ENCODE peak calls at places on chromosomes 6 and 20, in five cellular contexts. One of them, this sample, is unnamed.

GRCh38 chr6:159092631-159093030 is 47.8 kb upstream of the TAGAP start:
- DNase-seq in iPS-NIHi11: no peak
- DNase-seq in NCI-H460: no peak
- DNase-seq in stimulated activated CD4-positive, alpha-beta T cell treated with anti-CD3 and anti-CD28 coated beads, Interleukin-15, amount 100 ng/mL, for 1 hour: no peak
- DNase-seq in pancreas: no peak
- DNase-seq in this sample: no peak

GRCh38 chr6:25652007-25652515 is at the start of gene SCGN:
- DNase-seq in stimulated activated CD4-positive, alpha-beta T cell treated with anti-CD3 and anti-CD28 coated beads, Interleukin-15, amount 100 ng/mL, for 1 hour: no peak
- DNase-seq in NCI-H460: peak; percentile 26
- DNase-seq in iPS-NIHi11: peak; percentile 88
- DNase-seq in pancreas: peak; percentile 58
- DNase-seq in this sample: peak; percentile 64

GRCh38 chr20:46056970-46057855 is 28.2 kb downstream of the SLC12A5 start:
- DNase-seq in NCI-H460: no peak
- DNase-seq in pancreas: no peak
- DNase-seq in iPS-NIHi11: peak; percentile 88
- DNase-seq in stimulated activated CD4-positive, alpha-beta T cell treated with anti-CD3 and anti-CD28 coated beads, Interleukin-15, amount 100 ng/mL, for 1 hour: no peak
- DNase-seq in this sample: no peak

GRCh38 chr20:17940447-17940971 is 28.1 kb downstream of the SNX5 start:
- DNase-seq in stimulated activated CD4-positive, alpha-beta T cell treated with anti-CD3 and anti-CD28 coated beads, Interleukin-15, amount 100 ng/mL, for 1 hour: no peak
- DNase-seq in pancreas: no peak
- DNase-seq in iPS-NIHi11: no peak
- DNase-seq in NCI-H460: no peak
- DNase-seq in this sample: no peak

GRCh38 chr6:115570326-115570725 is 490.4 kb downstream of the FRK start:
- DNase-seq in pancreas: no peak
- DNase-seq in stimulated activated CD4-positive, alpha-beta T cell treated with anti-CD3 and anti-CD28 coated beads, Interleukin-15, amount 100 ng/mL, for 1 hour: no peak
- DNase-seq in iPS-NIHi11: no peak
- DNase-seq in NCI-H460: no peak
- DNase-seq in this sample: peak; percentile 29

GRCh38 chr6:85464260-85464644 is 14.4 kb downstream of the NT5E start:
- DNase-seq in NCI-H460: peak; percentile 88
- DNase-seq in pancreas: no peak
- DNase-seq in stimulated activated CD4-positive, alpha-beta T cell treated with anti-CD3 and anti-CD28 coated beads, Interleukin-15, amount 100 ng/mL, for 1 hour: no peak
- DNase-seq in iPS-NIHi11: no peak
- DNase-seq in this sample: peak; percentile 88

GRCh38 chr20:47501117-47501482 is 587 bp upstream of the NCOA3 start:
- DNase-seq in iPS-NIHi11: no peak
- DNase-seq in stimulated activated CD4-positive, alpha-beta T cell treated with anti-CD3 and anti-CD28 coated beads, Interleukin-15, amount 100 ng/mL, for 1 hour: no peak
- DNase-seq in NCI-H460: peak; percentile 17
- DNase-seq in pancreas: no peak
- DNase-seq in this sample: no peak

GRCh38 chr6:1554241-1554880 is 55.4 kb upstream of the FOXC1 start:
- DNase-seq in NCI-H460: no peak
- DNase-seq in stimulated activated CD4-positive, alpha-beta T cell treated with anti-CD3 and anti-CD28 coated beads, Interleukin-15, amount 100 ng/mL, for 1 hour: no peak
- DNase-seq in pancreas: no peak
- DNase-seq in iPS-NIHi11: no peak
- DNase-seq in this sample: peak; percentile 28

GRCh38 chr6:138227316-138227781 is 9.1 kb upstream of the PBOV1 start:
- DNase-seq in stimulated activated CD4-positive, alpha-beta T cell treated with anti-CD3 and anti-CD28 coated beads, Interleukin-15, amount 100 ng/mL, for 1 hour: no peak
- DNase-seq in pancreas: peak; percentile 58
- DNase-seq in iPS-NIHi11: no peak
- DNase-seq in NCI-H460: no peak
- DNase-seq in this sample: no peak

GRCh38 chr6:119078449-119079287 is at the start of gene FAM184A:
- DNase-seq in pancreas: peak; percentile 64
- DNase-seq in NCI-H460: peak; percentile 17
- DNase-seq in stimulated activated CD4-positive, alpha-beta T cell treated with anti-CD3 and anti-CD28 coated beads, Interleukin-15, amount 100 ng/mL, for 1 hour: peak; percentile 41
- DNase-seq in iPS-NIHi11: peak; percentile 84
- DNase-seq in this sample: no peak

GRCh38 chr6:38603966-38604365 is 35.8 kb downstream of the BTBD9 start:
- DNase-seq in stimulated activated CD4-positive, alpha-beta T cell treated with anti-CD3 and anti-CD28 coated beads, Interleukin-15, amount 100 ng/mL, for 1 hour: no peak
- DNase-seq in NCI-H460: no peak
- DNase-seq in iPS-NIHi11: no peak
- DNase-seq in pancreas: no peak
- DNase-seq in this sample: no peak

GRCh38 chr6:110389689-110390382 is 25.5 kb downstream of the DDO start:
- DNase-seq in NCI-H460: no peak
- DNase-seq in pancreas: peak; percentile 11
- DNase-seq in stimulated activated CD4-positive, alpha-beta T cell treated with anti-CD3 and anti-CD28 coated beads, Interleukin-15, amount 100 ng/mL, for 1 hour: no peak
- DNase-seq in iPS-NIHi11: no peak
- DNase-seq in this sample: no peak

GRCh38 chr6:111769365-111770127 is 103.7 kb downstream of the FYN start:
- DNase-seq in iPS-NIHi11: no peak
- DNase-seq in NCI-H460: no peak
- DNase-seq in pancreas: no peak
- DNase-seq in stimulated activated CD4-positive, alpha-beta T cell treated with anti-CD3 and anti-CD28 coated beads, Interleukin-15, amount 100 ng/mL, for 1 hour: no peak
- DNase-seq in this sample: no peak

GRCh38 chr6:160005861-160006540 is 37.1 kb downstream of the IGF2R start:
- DNase-seq in pancreas: peak; percentile 24
- DNase-seq in iPS-NIHi11: peak; percentile 48
- DNase-seq in stimulated activated CD4-positive, alpha-beta T cell treated with anti-CD3 and anti-CD28 coated beads, Interleukin-15, amount 100 ng/mL, for 1 hour: no peak
- DNase-seq in NCI-H460: no peak
- DNase-seq in this sample: no peak

GRCh38 chr6:37074053-37074827 is 68.8 kb downstream of the FGD2 start:
- DNase-seq in pancreas: no peak
- DNase-seq in stimulated activated CD4-positive, alpha-beta T cell treated with anti-CD3 and anti-CD28 coated beads, Interleukin-15, amount 100 ng/mL, for 1 hour: no peak
- DNase-seq in NCI-H460: no peak
- DNase-seq in iPS-NIHi11: no peak
- DNase-seq in this sample: no peak

GRCh38 chr6:117387454-117387974 is 38.2 kb downstream of the ROS1 start:
- DNase-seq in NCI-H460: no peak
- DNase-seq in iPS-NIHi11: no peak
- DNase-seq in pancreas: no peak
- DNase-seq in stimulated activated CD4-positive, alpha-beta T cell treated with anti-CD3 and anti-CD28 coated beads, Interleukin-15, amount 100 ng/mL, for 1 hour: no peak
- DNase-seq in this sample: no peak

GRCh38 chr6:35499372-35499771 is 2.5 kb upstream of the TEAD3 start:
- DNase-seq in stimulated activated CD4-positive, alpha-beta T cell treated with anti-CD3 and anti-CD28 coated beads, Interleukin-15, amount 100 ng/mL, for 1 hour: no peak
- DNase-seq in NCI-H460: no peak
- DNase-seq in iPS-NIHi11: no peak
- DNase-seq in pancreas: no peak
- DNase-seq in this sample: no peak

GRCh38 chr20:46364670-46365482 is 41.5 kb downstream of the ELMO2 start:
- DNase-seq in pancreas: peak; percentile 53
- DNase-seq in NCI-H460: no peak
- DNase-seq in stimulated activated CD4-positive, alpha-beta T cell treated with anti-CD3 and anti-CD28 coated beads, Interleukin-15, amount 100 ng/mL, for 1 hour: no peak
- DNase-seq in iPS-NIHi11: no peak
- DNase-seq in this sample: no peak

GRCh38 chr6:53514677-53515076 is 30.2 kb downstream of the GCLC start:
- DNase-seq in pancreas: no peak
- DNase-seq in stimulated activated CD4-positive, alpha-beta T cell treated with anti-CD3 and anti-CD28 coated beads, Interleukin-15, amount 100 ng/mL, for 1 hour: no peak
- DNase-seq in iPS-NIHi11: no peak
- DNase-seq in NCI-H460: no peak
- DNase-seq in this sample: no peak

GRCh38 chr20:33604084-33604990 is 57.8 kb upstream of the C20orf144 start:
- DNase-seq in iPS-NIHi11: no peak
- DNase-seq in stimulated activated CD4-positive, alpha-beta T cell treated with anti-CD3 and anti-CD28 coated beads, Interleukin-15, amount 100 ng/mL, for 1 hour: no peak
- DNase-seq in NCI-H460: no peak
- DNase-seq in pancreas: no peak
- DNase-seq in this sample: no peak

GRCh38 chr6:53547166-53547814 is 2.4 kb upstream of the GCLC start:
- DNase-seq in pancreas: peak; percentile 39
- DNase-seq in NCI-H460: no peak
- DNase-seq in stimulated activated CD4-positive, alpha-beta T cell treated with anti-CD3 and anti-CD28 coated beads, Interleukin-15, amount 100 ng/mL, for 1 hour: no peak
- DNase-seq in iPS-NIHi11: no peak
- DNase-seq in this sample: no peak

GRCh38 chr20:21182832-21183563 is 57.1 kb downstream of the KIZ start:
- DNase-seq in iPS-NIHi11: no peak
- DNase-seq in NCI-H460: peak; percentile 54
- DNase-seq in stimulated activated CD4-positive, alpha-beta T cell treated with anti-CD3 and anti-CD28 coated beads, Interleukin-15, amount 100 ng/mL, for 1 hour: no peak
- DNase-seq in pancreas: no peak
- DNase-seq in this sample: peak; percentile 51

GRCh38 chr6:36777806-36778205 is 61.4 kb downstream of the CPNE5 start:
- DNase-seq in stimulated activated CD4-positive, alpha-beta T cell treated with anti-CD3 and anti-CD28 coated beads, Interleukin-15, amount 100 ng/mL, for 1 hour: no peak
- DNase-seq in pancreas: no peak
- DNase-seq in NCI-H460: no peak
- DNase-seq in iPS-NIHi11: no peak
- DNase-seq in this sample: no peak

GRCh38 chr6:35401514-35401913 is 50.6 kb upstream of the FANCE start:
- DNase-seq in iPS-NIHi11: no peak
- DNase-seq in NCI-H460: no peak
- DNase-seq in stimulated activated CD4-positive, alpha-beta T cell treated with anti-CD3 and anti-CD28 coated beads, Interleukin-15, amount 100 ng/mL, for 1 hour: no peak
- DNase-seq in pancreas: peak; percentile 63
- DNase-seq in this sample: no peak

GRCh38 chr6:75012018-75012417 is 193.8 kb downstream of the COL12A1 start:
- DNase-seq in NCI-H460: no peak
- DNase-seq in pancreas: no peak
- DNase-seq in stimulated activated CD4-positive, alpha-beta T cell treated with anti-CD3 and anti-CD28 coated beads, Interleukin-15, amount 100 ng/mL, for 1 hour: no peak
- DNase-seq in iPS-NIHi11: no peak
- DNase-seq in this sample: no peak

GRCh38 chr6:150766201-150766997 is 99.1 kb upstream of the MTHFD1L start:
- DNase-seq in NCI-H460: no peak
- DNase-seq in iPS-NIHi11: no peak
- DNase-seq in stimulated activated CD4-positive, alpha-beta T cell treated with anti-CD3 and anti-CD28 coated beads, Interleukin-15, amount 100 ng/mL, for 1 hour: no peak
- DNase-seq in pancreas: no peak
- DNase-seq in this sample: no peak

GRCh38 chr6:9523462-9523861 is 891.4 kb downstream of the TFAP2A start:
- DNase-seq in NCI-H460: no peak
- DNase-seq in pancreas: no peak
- DNase-seq in stimulated activated CD4-positive, alpha-beta T cell treated with anti-CD3 and anti-CD28 coated beads, Interleukin-15, amount 100 ng/mL, for 1 hour: no peak
- DNase-seq in iPS-NIHi11: no peak
- DNase-seq in this sample: no peak

GRCh38 chr6:98014791-98015201 is 731.8 kb upstream of the MMS22L start:
- DNase-seq in pancreas: no peak
- DNase-seq in NCI-H460: no peak
- DNase-seq in iPS-NIHi11: no peak
- DNase-seq in stimulated activated CD4-positive, alpha-beta T cell treated with anti-CD3 and anti-CD28 coated beads, Interleukin-15, amount 100 ng/mL, for 1 hour: no peak
- DNase-seq in this sample: no peak

GRCh38 chr20:44979090-44979621 is 12.8 kb downstream of the STK4 start:
- DNase-seq in iPS-NIHi11: no peak
- DNase-seq in stimulated activated CD4-positive, alpha-beta T cell treated with anti-CD3 and anti-CD28 coated beads, Interleukin-15, amount 100 ng/mL, for 1 hour: peak; percentile 42
- DNase-seq in NCI-H460: no peak
- DNase-seq in pancreas: no peak
- DNase-seq in this sample: no peak

GRCh38 chr20:50625986-50626677 is 65.2 kb downstream of the RIPOR3 start:
- DNase-seq in iPS-NIHi11: peak; percentile 87
- DNase-seq in pancreas: no peak
- DNase-seq in NCI-H460: peak; percentile 35
- DNase-seq in stimulated activated CD4-positive, alpha-beta T cell treated with anti-CD3 and anti-CD28 coated beads, Interleukin-15, amount 100 ng/mL, for 1 hour: no peak
- DNase-seq in this sample: peak; percentile 57

GRCh38 chr6:63573899-63574553 is 1.7 kb downstream of the LOC128125822 start:
- DNase-seq in pancreas: peak; percentile 49
- DNase-seq in stimulated activated CD4-positive, alpha-beta T cell treated with anti-CD3 and anti-CD28 coated beads, Interleukin-15, amount 100 ng/mL, for 1 hour: no peak
- DNase-seq in iPS-NIHi11: peak; percentile 47
- DNase-seq in NCI-H460: peak; percentile 79
- DNase-seq in this sample: peak; percentile 71

GRCh38 chr20:61942526-61942925 is 123.2 kb downstream of the TAF4 start:
- DNase-seq in pancreas: no peak
- DNase-seq in stimulated activated CD4-positive, alpha-beta T cell treated with anti-CD3 and anti-CD28 coated beads, Interleukin-15, amount 100 ng/mL, for 1 hour: no peak
- DNase-seq in iPS-NIHi11: no peak
- DNase-seq in NCI-H460: no peak
- DNase-seq in this sample: no peak

GRCh38 chr6:156862711-156863110 is 85.5 kb downstream of the ARID1B start:
- DNase-seq in iPS-NIHi11: no peak
- DNase-seq in NCI-H460: no peak
- DNase-seq in pancreas: no peak
- DNase-seq in stimulated activated CD4-positive, alpha-beta T cell treated with anti-CD3 and anti-CD28 coated beads, Interleukin-15, amount 100 ng/mL, for 1 hour: no peak
- DNase-seq in this sample: no peak

GRCh38 chr6:131950767-131951575 is at the start of gene CCN2:
- DNase-seq in stimulated activated CD4-positive, alpha-beta T cell treated with anti-CD3 and anti-CD28 coated beads, Interleukin-15, amount 100 ng/mL, for 1 hour: no peak
- DNase-seq in pancreas: peak; percentile 71
- DNase-seq in iPS-NIHi11: peak; percentile 90
- DNase-seq in NCI-H460: peak; percentile 86
- DNase-seq in this sample: peak; percentile 86

GRCh38 chr20:63897978-63898561 is 3.1 kb downstream of the DNAJC5 start:
- DNase-seq in iPS-NIHi11: no peak
- DNase-seq in stimulated activated CD4-positive, alpha-beta T cell treated with anti-CD3 and anti-CD28 coated beads, Interleukin-15, amount 100 ng/mL, for 1 hour: no peak
- DNase-seq in pancreas: no peak
- DNase-seq in NCI-H460: no peak
- DNase-seq in this sample: no peak

GRCh38 chr6:32047084-32047478 is 8.9 kb downstream of the CYP21A2 start:
- DNase-seq in stimulated activated CD4-positive, alpha-beta T cell treated with anti-CD3 and anti-CD28 coated beads, Interleukin-15, amount 100 ng/mL, for 1 hour: no peak
- DNase-seq in pancreas: no peak
- DNase-seq in iPS-NIHi11: no peak
- DNase-seq in NCI-H460: peak; percentile 63
- DNase-seq in this sample: no peak

GRCh38 chr20:50009521-50010454 is 27.0 kb downstream of the SNAI1 start:
- DNase-seq in iPS-NIHi11: peak; percentile 72
- DNase-seq in stimulated activated CD4-positive, alpha-beta T cell treated with anti-CD3 and anti-CD28 coated beads, Interleukin-15, amount 100 ng/mL, for 1 hour: no peak
- DNase-seq in NCI-H460: no peak
- DNase-seq in pancreas: no peak
- DNase-seq in this sample: no peak

GRCh38 chr20:23606652-23607049 is 934 bp upstream of the CST9 start:
- DNase-seq in NCI-H460: peak; percentile 74
- DNase-seq in iPS-NIHi11: peak; percentile 94
- DNase-seq in pancreas: peak; percentile 49
- DNase-seq in stimulated activated CD4-positive, alpha-beta T cell treated with anti-CD3 and anti-CD28 coated beads, Interleukin-15, amount 100 ng/mL, for 1 hour: no peak
- DNase-seq in this sample: peak; percentile 96

GRCh38 chr6:159033160-159034049 is 11.4 kb downstream of the TAGAP start:
- DNase-seq in NCI-H460: no peak
- DNase-seq in iPS-NIHi11: no peak
- DNase-seq in pancreas: no peak
- DNase-seq in stimulated activated CD4-positive, alpha-beta T cell treated with anti-CD3 and anti-CD28 coated beads, Interleukin-15, amount 100 ng/mL, for 1 hour: no peak
- DNase-seq in this sample: no peak

This sample was measured in COLO829.